ENCODE peak calls at places on chromosomes 12 and 14, in nine cellular contexts. One of them, this sample, is unnamed.

GRCh38 chr12:28012333-28012918 is 39.9 kb upstream of the PTHLH start:
- DNase-seq in psoas muscle: no peak
- DNase-seq in RWPE1: no peak
- DNase-seq in suprapubic skin: no peak
- DNase-seq in heart right ventricle: no peak
- DNase-seq in WTC11: no peak
- DNase-seq in fibroblast of lung: no peak
- DNase-seq in DND-41: no peak
- DNase-seq in astrocyte of the spinal cord: no peak
- DNase-seq in this sample: no peak

GRCh38 chr12:27595231-27595642 is 71.2 kb downstream of the PPFIBP1 start:
- DNase-seq in psoas muscle: no peak
- DNase-seq in RWPE1: no peak
- DNase-seq in suprapubic skin: no peak
- DNase-seq in heart right ventricle: peak
- DNase-seq in WTC11: no peak
- DNase-seq in fibroblast of lung: peak
- DNase-seq in DND-41: no peak
- DNase-seq in astrocyte of the spinal cord: peak
- DNase-seq in this sample: no peak

GRCh38 chr12:69500631-69501030 is 30.4 kb downstream of the FRS2 start:
- DNase-seq in psoas muscle: no peak
- DNase-seq in RWPE1: peak
- DNase-seq in suprapubic skin: no peak
- DNase-seq in heart right ventricle: no peak
- DNase-seq in WTC11: no peak
- DNase-seq in fibroblast of lung: no peak
- DNase-seq in DND-41: no peak
- DNase-seq in astrocyte of the spinal cord: peak
- DNase-seq in this sample: no peak

GRCh38 chr12:88578274-88578673 is 2.0 kb downstream of the KITLG start:
- DNase-seq in psoas muscle: no peak
- DNase-seq in RWPE1: no peak
- DNase-seq in suprapubic skin: no peak
- DNase-seq in heart right ventricle: no peak
- DNase-seq in WTC11: no peak
- DNase-seq in fibroblast of lung: no peak
- DNase-seq in DND-41: no peak
- DNase-seq in astrocyte of the spinal cord: peak
- DNase-seq in this sample: no peak

GRCh38 chr12:64497484-64497883 is 45.6 kb downstream of the TBK1 start:
- DNase-seq in psoas muscle: no peak
- DNase-seq in RWPE1: no peak
- DNase-seq in suprapubic skin: no peak
- DNase-seq in heart right ventricle: no peak
- DNase-seq in WTC11: no peak
- DNase-seq in fibroblast of lung: no peak
- DNase-seq in DND-41: no peak
- DNase-seq in astrocyte of the spinal cord: no peak
- DNase-seq in this sample: no peak

GRCh38 chr12:68231229-68231628 is 5.6 kb upstream of the IL26 start:
- DNase-seq in psoas muscle: no peak
- DNase-seq in RWPE1: no peak
- DNase-seq in suprapubic skin: no peak
- DNase-seq in heart right ventricle: no peak
- DNase-seq in WTC11: no peak
- DNase-seq in fibroblast of lung: no peak
- DNase-seq in DND-41: no peak
- DNase-seq in astrocyte of the spinal cord: no peak
- DNase-seq in this sample: no peak

GRCh38 chr12:124646385-124647230 is 79.2 kb upstream of the NCOR2 start:
- DNase-seq in psoas muscle: no peak
- DNase-seq in RWPE1: no peak
- DNase-seq in suprapubic skin: no peak
- DNase-seq in heart right ventricle: no peak
- DNase-seq in WTC11: no peak
- DNase-seq in fibroblast of lung: no peak
- DNase-seq in DND-41: no peak
- DNase-seq in astrocyte of the spinal cord: no peak
- DNase-seq in this sample: no peak

GRCh38 chr14:68749487-68750475 is 43.1 kb downstream of the ZFP36L1 start:
- DNase-seq in psoas muscle: no peak
- DNase-seq in RWPE1: no peak
- DNase-seq in suprapubic skin: peak
- DNase-seq in heart right ventricle: no peak
- DNase-seq in WTC11: no peak
- DNase-seq in fibroblast of lung: peak
- DNase-seq in DND-41: no peak
- DNase-seq in astrocyte of the spinal cord: no peak
- DNase-seq in this sample: no peak

GRCh38 chr12:83389237-83389996 is 702.7 kb downstream of the TMTC2 start:
- DNase-seq in psoas muscle: no peak
- DNase-seq in RWPE1: no peak
- DNase-seq in suprapubic skin: no peak
- DNase-seq in heart right ventricle: no peak
- DNase-seq in WTC11: peak
- DNase-seq in fibroblast of lung: no peak
- DNase-seq in DND-41: no peak
- DNase-seq in astrocyte of the spinal cord: no peak
- DNase-seq in this sample: peak

GRCh38 chr14:32167907-32168306 is 33.9 kb upstream of the RNU6-7 start:
- DNase-seq in psoas muscle: no peak
- DNase-seq in RWPE1: no peak
- DNase-seq in suprapubic skin: no peak
- DNase-seq in heart right ventricle: no peak
- DNase-seq in WTC11: no peak
- DNase-seq in fibroblast of lung: no peak
- DNase-seq in DND-41: no peak
- DNase-seq in astrocyte of the spinal cord: no peak
- DNase-seq in this sample: no peak

GRCh38 chr14:104136472-104137296 is 1.7 kb upstream of the KIF26A start:
- DNase-seq in psoas muscle: peak
- DNase-seq in RWPE1: no peak
- DNase-seq in suprapubic skin: peak
- DNase-seq in heart right ventricle: no peak
- DNase-seq in WTC11: peak
- DNase-seq in fibroblast of lung: no peak
- DNase-seq in DND-41: no peak
- DNase-seq in astrocyte of the spinal cord: no peak
- DNase-seq in this sample: peak

GRCh38 chr14:103109789-103110415 is 13.4 kb upstream of the TNFAIP2 start:
- DNase-seq in psoas muscle: peak
- DNase-seq in RWPE1: no peak
- DNase-seq in suprapubic skin: no peak
- DNase-seq in heart right ventricle: peak
- DNase-seq in WTC11: no peak
- DNase-seq in fibroblast of lung: peak
- DNase-seq in DND-41: no peak
- DNase-seq in astrocyte of the spinal cord: peak
- DNase-seq in this sample: peak

GRCh38 chr12:12722351-12723146 is 5.4 kb downstream of the CDKN1B start:
- DNase-seq in psoas muscle: no peak
- DNase-seq in RWPE1: no peak
- DNase-seq in suprapubic skin: no peak
- DNase-seq in heart right ventricle: no peak
- DNase-seq in WTC11: no peak
- DNase-seq in fibroblast of lung: peak
- DNase-seq in DND-41: no peak
- DNase-seq in astrocyte of the spinal cord: peak
- DNase-seq in this sample: no peak

GRCh38 chr12:51695241-51696010 is 104.4 kb downstream of the SCN8A start:
- DNase-seq in psoas muscle: no peak
- DNase-seq in RWPE1: no peak
- DNase-seq in suprapubic skin: no peak
- DNase-seq in heart right ventricle: no peak
- DNase-seq in WTC11: no peak
- DNase-seq in fibroblast of lung: no peak
- DNase-seq in DND-41: no peak
- DNase-seq in astrocyte of the spinal cord: no peak
- DNase-seq in this sample: no peak

GRCh38 chr12:68565391-68565903 is 45.3 kb upstream of the RAP1B start:
- DNase-seq in psoas muscle: no peak
- DNase-seq in RWPE1: peak
- DNase-seq in suprapubic skin: no peak
- DNase-seq in heart right ventricle: no peak
- DNase-seq in WTC11: no peak
- DNase-seq in fibroblast of lung: peak
- DNase-seq in DND-41: no peak
- DNase-seq in astrocyte of the spinal cord: peak
- DNase-seq in this sample: no peak

GRCh38 chr14:104087981-104088850 is 2.7 kb downstream of the ASPG start:
- DNase-seq in psoas muscle: no peak
- DNase-seq in RWPE1: no peak
- DNase-seq in suprapubic skin: no peak
- DNase-seq in heart right ventricle: peak
- DNase-seq in WTC11: peak
- DNase-seq in fibroblast of lung: no peak
- DNase-seq in DND-41: no peak
- DNase-seq in astrocyte of the spinal cord: no peak
- DNase-seq in this sample: peak

GRCh38 chr12:30694971-30695326 is 720 bp downstream of the IPO8 start:
- DNase-seq in psoas muscle: peak
- DNase-seq in RWPE1: peak
- DNase-seq in suprapubic skin: no peak
- DNase-seq in heart right ventricle: no peak
- DNase-seq in WTC11: peak
- DNase-seq in fibroblast of lung: peak
- DNase-seq in DND-41: peak
- DNase-seq in astrocyte of the spinal cord: peak
- DNase-seq in this sample: peak

GRCh38 chr12:113497709-113498108 is 26.0 kb upstream of the LHX5 start:
- DNase-seq in psoas muscle: no peak
- DNase-seq in RWPE1: no peak
- DNase-seq in suprapubic skin: no peak
- DNase-seq in heart right ventricle: no peak
- DNase-seq in WTC11: no peak
- DNase-seq in fibroblast of lung: no peak
- DNase-seq in DND-41: no peak
- DNase-seq in astrocyte of the spinal cord: no peak
- DNase-seq in this sample: no peak

GRCh38 chr14:99938376-99938775 is 126.8 kb upstream of the EVL start:
- DNase-seq in psoas muscle: no peak
- DNase-seq in RWPE1: no peak
- DNase-seq in suprapubic skin: no peak
- DNase-seq in heart right ventricle: no peak
- DNase-seq in WTC11: peak
- DNase-seq in fibroblast of lung: no peak
- DNase-seq in DND-41: no peak
- DNase-seq in astrocyte of the spinal cord: no peak
- DNase-seq in this sample: no peak

GRCh38 chr14:99937475-99938244 is 127.6 kb upstream of the EVL start:
- DNase-seq in psoas muscle: no peak
- DNase-seq in RWPE1: no peak
- DNase-seq in suprapubic skin: no peak
- DNase-seq in heart right ventricle: no peak
- DNase-seq in WTC11: no peak
- DNase-seq in fibroblast of lung: no peak
- DNase-seq in DND-41: no peak
- DNase-seq in astrocyte of the spinal cord: no peak
- DNase-seq in this sample: no peak

GRCh38 chr14:99936056-99936455 is 129.2 kb upstream of the EVL start:
- DNase-seq in psoas muscle: no peak
- DNase-seq in RWPE1: peak
- DNase-seq in suprapubic skin: no peak
- DNase-seq in heart right ventricle: no peak
- DNase-seq in WTC11: no peak
- DNase-seq in fibroblast of lung: no peak
- DNase-seq in DND-41: no peak
- DNase-seq in astrocyte of the spinal cord: peak
- DNase-seq in this sample: no peak

GRCh38 chr14:99938896-99939295 is 126.3 kb upstream of the EVL start:
- DNase-seq in psoas muscle: no peak
- DNase-seq in RWPE1: no peak
- DNase-seq in suprapubic skin: no peak
- DNase-seq in heart right ventricle: no peak
- DNase-seq in WTC11: no peak
- DNase-seq in fibroblast of lung: no peak
- DNase-seq in DND-41: no peak
- DNase-seq in astrocyte of the spinal cord: no peak
- DNase-seq in this sample: no peak

GRCh38 chr14:99936738-99937474 is 128.3 kb upstream of the EVL start:
- DNase-seq in psoas muscle: no peak
- DNase-seq in RWPE1: no peak
- DNase-seq in suprapubic skin: no peak
- DNase-seq in heart right ventricle: no peak
- DNase-seq in WTC11: no peak
- DNase-seq in fibroblast of lung: no peak
- DNase-seq in DND-41: no peak
- DNase-seq in astrocyte of the spinal cord: no peak
- DNase-seq in this sample: no peak
- TF ChIP-seq CTCF in psoas muscle: no peak
- TF ChIP-seq CTCF in RWPE1: no peak
- TF ChIP-seq CTCF in suprapubic skin: no peak
- TF ChIP-seq CTCF in heart right ventricle: no peak
- TF ChIP-seq CTCF in WTC11: no peak
- TF ChIP-seq CTCF in fibroblast of lung: no peak
- TF ChIP-seq CTCF in DND-41: peak
- TF ChIP-seq CTCF in astrocyte of the spinal cord: no peak
- TF ChIP-seq CTCF in this sample: no peak

GRCh38 chr12:104846056-104846762 is 111.9 kb downstream of the SLC41A2 start:
- DNase-seq in psoas muscle: no peak
- DNase-seq in RWPE1: no peak
- DNase-seq in suprapubic skin: no peak
- DNase-seq in heart right ventricle: no peak
- DNase-seq in WTC11: no peak
- DNase-seq in fibroblast of lung: no peak
- DNase-seq in DND-41: no peak
- DNase-seq in astrocyte of the spinal cord: peak
- DNase-seq in this sample: no peak
- TF ChIP-seq CTCF in psoas muscle: no peak
- TF ChIP-seq CTCF in RWPE1: no peak
- TF ChIP-seq CTCF in suprapubic skin: no peak
- TF ChIP-seq CTCF in heart right ventricle: no peak
- TF ChIP-seq CTCF in WTC11: no peak
- TF ChIP-seq CTCF in fibroblast of lung: no peak
- TF ChIP-seq CTCF in DND-41: no peak
- TF ChIP-seq CTCF in astrocyte of the spinal cord: no peak
- TF ChIP-seq CTCF in this sample: no peak

GRCh38 chr14:55440385-55440784 is at the start of gene TBPL2:
- DNase-seq in psoas muscle: no peak
- DNase-seq in RWPE1: no peak
- DNase-seq in suprapubic skin: no peak
- DNase-seq in heart right ventricle: no peak
- DNase-seq in WTC11: peak
- DNase-seq in fibroblast of lung: no peak
- DNase-seq in DND-41: no peak
- DNase-seq in astrocyte of the spinal cord: no peak
- DNase-seq in this sample: peak
- TF ChIP-seq CTCF in psoas muscle: no peak
- TF ChIP-seq CTCF in RWPE1: no peak
- TF ChIP-seq CTCF in suprapubic skin: no peak
- TF ChIP-seq CTCF in heart right ventricle: no peak
- TF ChIP-seq CTCF in WTC11: no peak
- TF ChIP-seq CTCF in fibroblast of lung: no peak
- TF ChIP-seq CTCF in DND-41: no peak
- TF ChIP-seq CTCF in astrocyte of the spinal cord: peak
- TF ChIP-seq CTCF in this sample: no peak

DNA sequence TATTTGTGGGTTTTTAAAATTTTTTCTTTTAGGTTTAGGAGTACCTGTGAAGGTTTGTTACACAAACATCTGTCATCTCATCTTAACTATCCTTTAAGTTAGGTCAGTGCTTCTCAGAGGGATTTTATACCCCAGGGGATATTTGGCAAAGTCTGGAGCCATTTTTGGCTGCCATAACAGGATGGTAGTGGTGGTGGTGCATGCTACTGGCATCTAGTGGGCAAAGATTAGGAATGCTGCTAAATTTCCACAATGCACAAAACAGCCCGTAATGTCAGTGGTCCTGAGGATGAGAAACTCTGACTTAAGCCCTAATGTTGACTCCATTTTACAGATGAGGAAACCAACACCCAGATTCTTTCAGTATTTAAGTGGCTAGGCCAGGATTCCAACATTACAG is 85.2 kb upstream of the MYF6 start:
- DNase-seq in psoas muscle: no peak
- DNase-seq in RWPE1: no peak
- DNase-seq in suprapubic skin: no peak
- DNase-seq in heart right ventricle: no peak
- DNase-seq in WTC11: no peak
- DNase-seq in fibroblast of lung: peak
- DNase-seq in DND-41: no peak
- DNase-seq in astrocyte of the spinal cord: peak
- DNase-seq in this sample: no peak
- TF ChIP-seq CTCF in psoas muscle: no peak
- TF ChIP-seq CTCF in RWPE1: peak
- TF ChIP-seq CTCF in suprapubic skin: no peak
- TF ChIP-seq CTCF in heart right ventricle: no peak
- TF ChIP-seq CTCF in WTC11: no peak
- TF ChIP-seq CTCF in fibroblast of lung: peak
- TF ChIP-seq CTCF in DND-41: no peak
- TF ChIP-seq CTCF in astrocyte of the spinal cord: peak
- TF ChIP-seq CTCF in this sample: no peak

This sample was measured in glutamatergic neuron.